ENCODE peak calls at places on chromosomes 16 and 17, in five cellular contexts. K, R, Z, F and H are unnamed samples.

GRCh38 chr17:40086150-40087044 is 14.0 kb downstream of the NR1D1 start:
- DNase-seq in Z (peak), F (no peak), K (peak), R (no peak), H (no peak)

GRCh38 chr16:1745900-1746692 is 25.2 kb downstream of the NME3 start:
- DNase-seq in F (no peak), R (no peak), Z (no peak), K (peak), H (no peak)

GRCh38 chr16:81214745-81215166 is 23.7 kb upstream of the BCO1 start:
- DNase-seq in F (no peak), Z (no peak), K (peak), R (no peak), H (no peak)

GRCh38 chr17:38728290-38728831 is 1.8 kb upstream of the CISD3 start:
- DNase-seq in K (no peak), R (no peak), Z (no peak), F (no peak), H (no peak)

GRCh38 chr17:73343168-73343634 is 31.4 kb upstream of the CDC42EP4 start:
- DNase-seq in F (no peak), K (peak), Z (no peak), R (no peak), H (no peak)

GRCh38 chr16:87644186-87644585 is 41.9 kb downstream of the JPH3 start:
- DNase-seq in K (no peak), F (no peak), R (no peak), Z (no peak), H (no peak)

GRCh38 chr17:66711936-66712335 is 123.0 kb upstream of the CACNG5 start:
- DNase-seq in Z (no peak), R (peak), F (peak), K (peak), H (peak)

GRCh38 chr16:12971216-12971615 is 69.8 kb downstream of the SHISA9 start:
- DNase-seq in K (peak), F (no peak), Z (no peak), R (no peak), H (no peak)

GRCh38 chr16:55663225-55663624 is 7.4 kb downstream of the SLC6A2 start:
- DNase-seq in K (no peak), R (no peak), F (no peak), Z (no peak), H (no peak)

GRCh38 chr17:46770818-46771600 is 47.5 kb downstream of the WNT3 start:
- DNase-seq in Z (no peak), F (no peak), K (peak), R (no peak), H (peak)

GRCh38 chr16:76696876-76697275 is 419.7 kb downstream of the CNTNAP4 start:
- DNase-seq in Z (no peak), K (no peak), R (no peak), F (no peak), H (no peak)

GRCh38 chr17:75396025-75396424 is 9.5 kb downstream of the GRB2 start:
- DNase-seq in Z (no peak), K (no peak), R (no peak), F (no peak), H (no peak)

GRCh38 chr17:52419256-52419655 is 260.7 kb upstream of the CA10 start:
- DNase-seq in K (no peak), F (peak), Z (no peak), R (no peak), H (no peak)

GRCh38 chr16:65807858-65808257 is 558.6 kb upstream of the CDH5 start:
- DNase-seq in Z (no peak), R (no peak), K (no peak), F (no peak), H (no peak)

GRCh38 chr16:52634101-52634500 is 87.2 kb upstream of the TOX3 start:
- DNase-seq in Z (no peak), K (no peak), F (no peak), R (no peak), H (no peak)

GRCh38 chr17:13385481-13385907 is 216.2 kb downstream of the HS3ST3A1 start:
- DNase-seq in K (peak), F (no peak), Z (no peak), R (no peak), H (no peak)

GRCh38 chr16:54430491-54431030 is 144.0 kb upstream of the IRX3 start:
- DNase-seq in F (no peak), Z (no peak), R (no peak), K (peak), H (no peak)

GRCh38 chr17:53628011-53628410 is 194.7 kb upstream of the KIF2B start:
- DNase-seq in Z (no peak), K (peak), F (no peak), R (no peak), H (no peak)

GRCh38 chr17:3935140-3935542 is 18.9 kb upstream of the P2RX1 start:
- DNase-seq in R (peak), K (peak), Z (peak), F (peak), H (peak)

GRCh38 chr16:11966173-11966572 is 1.2 kb downstream of the TNFRSF17 start:
- DNase-seq in Z (no peak), F (no peak), R (no peak), K (no peak), H (no peak)

GRCh38 chr16:11968577-11968976 is 3.6 kb downstream of the TNFRSF17 start:
- DNase-seq in Z (no peak), K (no peak), F (no peak), R (no peak), H (no peak)

GRCh38 chr16:11967195-11967911 is 2.3 kb downstream of the TNFRSF17 start:
- DNase-seq in R (no peak), F (no peak), K (no peak), Z (no peak), H (no peak)

GRCh38 chr16:11963706-11964105 is 1.3 kb upstream of the TNFRSF17 start:
- DNase-seq in Z (no peak), K (no peak), F (no peak), R (no peak), H (no peak)

GRCh38 chr16:11964761-11965539 is at the start of gene TNFRSF17:
- DNase-seq in Z (no peak), F (no peak), K (peak), R (no peak), H (no peak)
- H3K4me3 ChIP-seq in Z (no peak), F (no peak), K (no peak), R (no peak), H (no peak)

GRCh38 chr16:63289834-63290460 is 1253.7 kb upstream of the CDH8 start:
- DNase-seq in K (peak), R (no peak), F (no peak), Z (no peak), H (peak)
- TF ChIP-seq CTCF in K (peak), R (peak), F (peak), Z (no peak), H (peak)

DNA sequence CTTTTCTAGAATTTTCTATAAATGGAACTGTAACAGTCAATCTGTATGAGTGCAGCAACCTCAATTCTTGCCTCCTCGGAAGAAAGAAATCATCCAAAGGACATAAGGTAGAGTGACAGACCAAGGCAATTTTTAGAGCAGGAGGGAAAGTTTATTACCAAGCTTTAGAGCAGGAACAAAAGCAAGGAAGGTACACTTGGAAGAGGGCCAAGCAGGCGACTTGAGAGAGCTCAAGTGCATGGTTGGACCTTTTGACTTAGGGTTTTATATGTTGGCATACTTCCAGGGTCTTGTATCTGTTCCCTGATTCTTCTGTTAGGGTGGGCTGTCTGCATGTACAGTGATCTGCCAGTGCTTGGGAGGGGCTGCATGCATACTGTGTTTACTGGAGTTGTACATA is 50.3 kb downstream of the SCNN1G start:
- DNase-seq in Z (no peak), K (no peak), F (no peak), R (no peak), H (peak)
- H3K4me3 ChIP-seq in Z (no peak), K (no peak), F (no peak), R (no peak), H (no peak)

GRCh38 chr16:67608367-67608766 is 36.6 kb upstream of the CARMIL2 start:
- DNase-seq in K (no peak), R (no peak), Z (no peak), F (no peak), H (no peak)

DNA sequence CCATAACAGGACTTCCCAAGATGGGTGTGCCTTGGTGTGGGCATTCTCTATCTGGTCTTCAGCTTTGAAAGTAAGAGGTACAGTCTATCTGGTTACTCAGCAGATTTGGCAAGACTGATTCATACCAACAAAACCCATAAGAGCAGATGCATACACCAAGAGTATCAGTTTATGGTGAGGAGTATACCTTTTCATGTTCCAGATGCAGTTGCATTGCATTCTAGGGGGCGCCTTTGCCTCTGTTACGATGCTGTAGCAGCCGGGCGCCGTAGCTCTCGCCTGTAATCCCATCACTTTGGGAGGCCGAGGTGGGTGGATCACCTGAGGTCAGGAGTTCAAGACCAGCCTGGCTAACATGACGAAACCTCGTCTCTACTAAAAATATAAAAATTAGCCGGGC is 31.1 kb upstream of the CARMIL2 start:
- DNase-seq in K (no peak), Z (no peak), F (no peak), R (no peak), H (no peak)
- TF ChIP-seq CTCF in K (peak), Z (no peak), F (no peak), R (no peak), H (no peak)

DNA sequence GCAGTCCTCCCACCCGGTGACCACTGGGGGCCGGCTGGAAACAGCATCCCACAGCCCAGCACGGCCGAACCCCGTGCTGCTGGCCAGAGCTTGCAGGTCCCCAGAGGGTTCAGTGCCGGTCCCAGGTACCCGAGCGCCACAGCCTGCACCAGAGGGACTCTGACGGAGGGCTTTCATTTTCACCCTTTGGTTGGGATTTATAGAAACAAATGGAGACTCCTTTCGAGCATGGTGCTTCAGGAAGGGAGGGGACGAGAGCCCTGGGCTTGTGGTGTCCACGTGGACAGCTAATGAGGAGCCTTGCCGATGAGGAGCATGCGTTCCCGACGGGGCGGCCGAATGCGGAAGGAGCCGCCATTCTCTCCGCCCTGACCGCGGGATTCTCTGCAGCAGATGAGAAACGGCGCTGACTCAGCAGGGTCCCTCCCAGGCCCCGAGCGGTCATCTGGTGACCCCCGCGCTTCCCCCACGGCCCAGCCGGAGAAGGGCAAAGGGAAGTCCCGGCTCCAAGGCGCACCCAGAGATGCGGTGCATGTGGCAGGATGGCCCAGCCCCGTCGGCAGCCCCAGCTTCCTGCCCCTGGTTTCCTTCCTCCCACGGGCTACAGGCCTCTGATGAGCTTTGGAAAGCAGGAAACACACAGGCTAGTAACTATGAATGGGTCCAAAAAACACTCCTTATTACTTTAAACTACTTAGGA is 9.8 kb downstream of the SLC38A10 start:
- DNase-seq in Z (peak), F (no peak), R (peak), K (peak), H (peak)
- H3K4me3 ChIP-seq in Z (no peak), F (no peak), R (peak), K (peak), H (peak)

GRCh38 chr17:28728364-28729200 is at the start of gene NEK8:
- DNase-seq in Z (peak), K (peak), R (peak), F (peak), H (peak)

GRCh38 chr17:28726912-28727726 is 1.1 kb upstream of the TLCD1 start:
- DNase-seq in R (peak), K (peak), Z (peak), F (peak), H (peak)

GRCh38 chr17:28733346-28733745 is 4.8 kb downstream of the NEK8 start:
- DNase-seq in K (no peak), Z (no peak), F (no peak), R (no peak), H (no peak)

GRCh38 chr17:28727727-28728363 is 743 bp upstream of the NEK8 start:
- DNase-seq in F (peak), K (peak), Z (peak), R (peak), H (peak)

GRCh38 chr17:28729950-28730330 is 1.4 kb downstream of the NEK8 start:
- DNase-seq in R (no peak), K (no peak), Z (no peak), F (no peak), H (no peak)
- TF ChIP-seq CTCF in R (no peak), K (no peak), Z (no peak), F (no peak), H (no peak)

GRCh38 chr16:30067584-30067916 is 2.0 kb downstream of the ALDOA start:
- DNase-seq in F (no peak), Z (no peak), K (no peak), R (no peak), H (no peak)

GRCh38 chr16:30068333-30068732 is 2.8 kb downstream of the ALDOA start:
- DNase-seq in F (no peak), Z (no peak), K (no peak), R (no peak), H (no peak)

GRCh38 chr16:30068750-30069574 is 3.4 kb downstream of the ALDOA start:
- DNase-seq in K (peak), F (no peak), R (no peak), Z (no peak), H (no peak)

GRCh38 chr16:30070490-30070889 is 4.9 kb downstream of the ALDOA start:
- DNase-seq in K (no peak), F (no peak), Z (no peak), R (no peak), H (no peak)

GRCh38 chr16:30069575-30070462 is 4.3 kb downstream of the ALDOA start:
- DNase-seq in K (no peak), Z (no peak), R (no peak), F (no peak), H (no peak)
- H3K4me3 ChIP-seq in K (no peak), Z (no peak), R (no peak), F (no peak), H (no peak)

GRCh38 chr17:61726977-61727376 is 136.0 kb upstream of the NACA2 start:
- DNase-seq in R (no peak), K (no peak), Z (no peak), F (no peak), H (no peak)

GRCh38 chr17:61723183-61723582 is 132.2 kb upstream of the NACA2 start:
- DNase-seq in K (no peak), F (no peak), Z (no peak), R (no peak), H (no peak)

GRCh38 chr17:61723914-61724313 is 132.9 kb upstream of the NACA2 start:
- DNase-seq in K (no peak), F (no peak), R (no peak), Z (no peak), H (no peak)

GRCh38 chr17:61722398-61722797 is 131.4 kb upstream of the NACA2 start:
- DNase-seq in F (no peak), R (no peak), Z (no peak), K (no peak), H (no peak)

DNA sequence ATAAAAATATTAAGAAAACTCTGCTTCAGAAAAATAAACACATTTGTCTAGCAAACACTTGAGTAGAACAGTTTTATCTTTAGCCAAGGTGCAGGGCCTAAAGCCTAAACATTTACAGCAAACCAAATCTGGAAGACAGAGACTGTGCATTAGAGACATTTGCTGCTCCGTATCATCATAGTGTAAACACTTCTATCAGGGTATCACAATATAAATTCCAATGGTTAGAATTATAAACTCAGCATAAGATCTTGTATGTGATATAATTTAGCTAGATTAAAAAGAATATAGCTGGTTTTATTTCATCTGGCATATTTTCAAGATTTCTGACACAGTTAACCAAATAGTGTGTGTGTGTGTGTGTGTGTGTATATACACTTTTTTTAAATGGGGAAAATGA is 133.8 kb upstream of the NACA2 start:
- DNase-seq in F (no peak), Z (no peak), R (no peak), K (no peak), H (no peak)
- TF ChIP-seq CTCF in F (no peak), Z (no peak), R (no peak), K (no peak), H (no peak)

GRCh38 chr17:56976941-56977570 is 875 bp upstream of the SCPEP1 start:
- DNase-seq in F (no peak), R (no peak), Z (no peak), K (no peak), H (no peak)
- H3K4me3 ChIP-seq in F (peak), R (no peak), Z (no peak), K (peak), H (peak)